ENCODE peak calls at places on chromosome 3, in six cellular contexts. One of them, this sample, is unnamed.

GRCh38 chr3:42844815-42845214 is 30.9 kb downstream of the CYP8B1 start:
- DNase-seq in CD4-positive, alpha-beta T cell: no peak
- DNase-seq in stimulated activated CD4-positive, alpha-beta T cell treated with anti-CD3 and anti-CD28 coated beads, Interleukin-2, amount 100 ng/mL, for 48 hours: no peak
- DNase-seq in ACHN: no peak
- DNase-seq in GOT3: no peak
- DNase-seq in AG04450: no peak
- DNase-seq in this sample: no peak

GRCh38 chr3:101976473-101976872 is 127.2 kb downstream of the NFKBIZ start:
- DNase-seq in CD4-positive, alpha-beta T cell: no peak
- DNase-seq in stimulated activated CD4-positive, alpha-beta T cell treated with anti-CD3 and anti-CD28 coated beads, Interleukin-2, amount 100 ng/mL, for 48 hours: no peak
- DNase-seq in ACHN: no peak
- DNase-seq in GOT3: no peak
- DNase-seq in AG04450: no peak
- DNase-seq in this sample: no peak

GRCh38 chr3:97981886-97982285 is 9.7 kb upstream of the RIOX2 start:
- DNase-seq in CD4-positive, alpha-beta T cell: no peak
- DNase-seq in stimulated activated CD4-positive, alpha-beta T cell treated with anti-CD3 and anti-CD28 coated beads, Interleukin-2, amount 100 ng/mL, for 48 hours: no peak
- DNase-seq in ACHN: no peak
- DNase-seq in GOT3: no peak
- DNase-seq in AG04450: no peak
- DNase-seq in this sample: no peak

GRCh38 chr3:184459355-184459754 is 79.5 kb downstream of the CHRD start:
- DNase-seq in CD4-positive, alpha-beta T cell: no peak
- DNase-seq in stimulated activated CD4-positive, alpha-beta T cell treated with anti-CD3 and anti-CD28 coated beads, Interleukin-2, amount 100 ng/mL, for 48 hours: no peak
- DNase-seq in ACHN: no peak
- DNase-seq in GOT3: no peak
- DNase-seq in AG04450: peak
- DNase-seq in this sample: no peak

GRCh38 chr3:116963802-116964201 is 254.2 kb downstream of the TUSC7 start:
- DNase-seq in CD4-positive, alpha-beta T cell: no peak
- DNase-seq in stimulated activated CD4-positive, alpha-beta T cell treated with anti-CD3 and anti-CD28 coated beads, Interleukin-2, amount 100 ng/mL, for 48 hours: no peak
- DNase-seq in ACHN: no peak
- DNase-seq in GOT3: no peak
- DNase-seq in AG04450: no peak
- DNase-seq in this sample: no peak

GRCh38 chr3:112803472-112803871 is 43.2 kb downstream of the CD200R1L start:
- DNase-seq in CD4-positive, alpha-beta T cell: no peak
- DNase-seq in stimulated activated CD4-positive, alpha-beta T cell treated with anti-CD3 and anti-CD28 coated beads, Interleukin-2, amount 100 ng/mL, for 48 hours: no peak
- DNase-seq in ACHN: no peak
- DNase-seq in GOT3: no peak
- DNase-seq in AG04450: no peak
- DNase-seq in this sample: no peak

GRCh38 chr3:26753109-26753508 is 130.5 kb downstream of the LRRC3B start:
- DNase-seq in CD4-positive, alpha-beta T cell: no peak
- DNase-seq in stimulated activated CD4-positive, alpha-beta T cell treated with anti-CD3 and anti-CD28 coated beads, Interleukin-2, amount 100 ng/mL, for 48 hours: no peak
- DNase-seq in ACHN: no peak
- DNase-seq in GOT3: no peak
- DNase-seq in AG04450: no peak
- DNase-seq in this sample: no peak

GRCh38 chr3:76199382-76199781 is 414.0 kb upstream of the ZNF717 start:
- DNase-seq in CD4-positive, alpha-beta T cell: no peak
- DNase-seq in stimulated activated CD4-positive, alpha-beta T cell treated with anti-CD3 and anti-CD28 coated beads, Interleukin-2, amount 100 ng/mL, for 48 hours: no peak
- DNase-seq in ACHN: no peak
- DNase-seq in GOT3: no peak
- DNase-seq in AG04450: no peak
- DNase-seq in this sample: no peak

GRCh38 chr3:26989042-26989441 is 366.5 kb downstream of the LRRC3B start:
- DNase-seq in CD4-positive, alpha-beta T cell: no peak
- DNase-seq in stimulated activated CD4-positive, alpha-beta T cell treated with anti-CD3 and anti-CD28 coated beads, Interleukin-2, amount 100 ng/mL, for 48 hours: no peak
- DNase-seq in ACHN: no peak
- DNase-seq in GOT3: no peak
- DNase-seq in AG04450: no peak
- DNase-seq in this sample: no peak

This sample was measured in epithelial cell of prostate.